ENCODE peak calls at places on chromosomes 13 and 19, in ten cellular contexts. One of them, this sample, is unnamed.

GRCh38 chr13:110338441-110339101 is 31.5 kb downstream of the COL4A2 start:
- DNase-seq in kidney epithelial cell: no peak
- DNase-seq in fibroblast of the aortic adventitia: peak
- DNase-seq in tibial artery: peak
- DNase-seq in stomach: no peak
- DNase-seq in AG04450: no peak
- DNase-seq in progenitor cell of endocrine pancreas: no peak
- DNase-seq in cardiac fibroblast: peak
- DNase-seq in ascending aorta: peak
- DNase-seq in AG09319: no peak
- DNase-seq in this sample: no peak

GRCh38 chr13:110625771-110626321 is 10.5 kb downstream of the NAXD start:
- DNase-seq in progenitor cell of endocrine pancreas: no peak
- DNase-seq in AG04450: no peak
- DNase-seq in AG09319: no peak
- DNase-seq in tibial artery: no peak
- DNase-seq in stomach: peak
- DNase-seq in cardiac fibroblast: no peak
- DNase-seq in kidney epithelial cell: no peak
- DNase-seq in fibroblast of the aortic adventitia: no peak
- DNase-seq in ascending aorta: no peak
- DNase-seq in this sample: no peak

GRCh38 chr19:7787141-7787540 is 24.1 kb downstream of the CLEC4M start:
- DNase-seq in cardiac fibroblast: no peak
- DNase-seq in fibroblast of the aortic adventitia: no peak
- DNase-seq in progenitor cell of endocrine pancreas: no peak
- DNase-seq in stomach: no peak
- DNase-seq in AG04450: no peak
- DNase-seq in tibial artery: no peak
- DNase-seq in kidney epithelial cell: no peak
- DNase-seq in AG09319: no peak
- DNase-seq in ascending aorta: no peak
- DNase-seq in this sample: no peak

GRCh38 chr19:11963566-11964355 is 1.1 kb upstream of the ZNF763 start:
- DNase-seq in progenitor cell of endocrine pancreas: peak
- DNase-seq in tibial artery: peak
- DNase-seq in kidney epithelial cell: no peak
- DNase-seq in AG04450: no peak
- DNase-seq in cardiac fibroblast: peak
- DNase-seq in stomach: peak
- DNase-seq in fibroblast of the aortic adventitia: peak
- DNase-seq in AG09319: peak
- DNase-seq in ascending aorta: peak
- DNase-seq in this sample: peak

GRCh38 chr13:29749401-29750177 is 100.8 kb downstream of the UBL3 start:
- DNase-seq in AG09319: no peak
- DNase-seq in progenitor cell of endocrine pancreas: no peak
- DNase-seq in tibial artery: no peak
- DNase-seq in kidney epithelial cell: no peak
- DNase-seq in AG04450: peak
- DNase-seq in ascending aorta: no peak
- DNase-seq in fibroblast of the aortic adventitia: peak
- DNase-seq in cardiac fibroblast: peak
- DNase-seq in stomach: no peak
- DNase-seq in this sample: no peak

GRCh38 chr13:23567792-23568480 is 2.3 kb upstream of the TNFRSF19 start:
- DNase-seq in cardiac fibroblast: no peak
- DNase-seq in AG04450: no peak
- DNase-seq in tibial artery: no peak
- DNase-seq in stomach: no peak
- DNase-seq in AG09319: no peak
- DNase-seq in progenitor cell of endocrine pancreas: no peak
- DNase-seq in kidney epithelial cell: no peak
- DNase-seq in ascending aorta: no peak
- DNase-seq in fibroblast of the aortic adventitia: no peak
- DNase-seq in this sample: peak

GRCh38 chr13:89061821-89062220 is 1390.7 kb downstream of the SLITRK5 start:
- DNase-seq in cardiac fibroblast: no peak
- DNase-seq in AG04450: no peak
- DNase-seq in tibial artery: no peak
- DNase-seq in kidney epithelial cell: no peak
- DNase-seq in AG09319: no peak
- DNase-seq in stomach: no peak
- DNase-seq in ascending aorta: no peak
- DNase-seq in fibroblast of the aortic adventitia: no peak
- DNase-seq in progenitor cell of endocrine pancreas: no peak
- DNase-seq in this sample: no peak

GRCh38 chr19:29844891-29845575 is 33.2 kb downstream of the CCNE1 start:
- DNase-seq in tibial artery: peak
- DNase-seq in progenitor cell of endocrine pancreas: peak
- DNase-seq in AG09319: peak
- DNase-seq in cardiac fibroblast: peak
- DNase-seq in ascending aorta: peak
- DNase-seq in fibroblast of the aortic adventitia: peak
- DNase-seq in kidney epithelial cell: peak
- DNase-seq in AG04450: peak
- DNase-seq in stomach: peak
- DNase-seq in this sample: peak

GRCh38 chr13:110879482-110879881 is 35.4 kb downstream of the ANKRD10 start:
- DNase-seq in AG09319: no peak
- DNase-seq in fibroblast of the aortic adventitia: no peak
- DNase-seq in progenitor cell of endocrine pancreas: no peak
- DNase-seq in ascending aorta: no peak
- DNase-seq in AG04450: no peak
- DNase-seq in cardiac fibroblast: no peak
- DNase-seq in tibial artery: no peak
- DNase-seq in stomach: no peak
- DNase-seq in kidney epithelial cell: no peak
- DNase-seq in this sample: no peak

GRCh38 chr13:49551245-49551644 is 34.1 kb downstream of the RCBTB1 start:
- DNase-seq in stomach: no peak
- DNase-seq in AG04450: no peak
- DNase-seq in progenitor cell of endocrine pancreas: no peak
- DNase-seq in ascending aorta: no peak
- DNase-seq in fibroblast of the aortic adventitia: no peak
- DNase-seq in tibial artery: no peak
- DNase-seq in cardiac fibroblast: no peak
- DNase-seq in AG09319: no peak
- DNase-seq in kidney epithelial cell: no peak
- DNase-seq in this sample: no peak

GRCh38 chr19:57559008-57559403 is 657 bp downstream of the ZNF550 start:
- DNase-seq in ascending aorta: no peak
- DNase-seq in kidney epithelial cell: no peak
- DNase-seq in tibial artery: no peak
- DNase-seq in fibroblast of the aortic adventitia: peak
- DNase-seq in AG04450: no peak
- DNase-seq in progenitor cell of endocrine pancreas: no peak
- DNase-seq in AG09319: no peak
- DNase-seq in stomach: no peak
- DNase-seq in cardiac fibroblast: peak
- DNase-seq in this sample: peak

GRCh38 chr19:44871809-44872208 is 19.2 kb upstream of the TOMM40 start:
- DNase-seq in kidney epithelial cell: no peak
- DNase-seq in fibroblast of the aortic adventitia: no peak
- DNase-seq in cardiac fibroblast: no peak
- DNase-seq in AG04450: no peak
- DNase-seq in stomach: no peak
- DNase-seq in AG09319: no peak
- DNase-seq in ascending aorta: no peak
- DNase-seq in tibial artery: no peak
- DNase-seq in progenitor cell of endocrine pancreas: no peak
- DNase-seq in this sample: no peak

GRCh38 chr19:41537789-41538188 is 38.2 kb upstream of the CEACAM21 start:
- DNase-seq in fibroblast of the aortic adventitia: peak
- DNase-seq in stomach: no peak
- DNase-seq in AG04450: no peak
- DNase-seq in AG09319: no peak
- DNase-seq in ascending aorta: no peak
- DNase-seq in tibial artery: no peak
- DNase-seq in kidney epithelial cell: no peak
- DNase-seq in cardiac fibroblast: peak
- DNase-seq in progenitor cell of endocrine pancreas: no peak
- DNase-seq in this sample: no peak

GRCh38 chr19:35740423-35741215 is 1.6 kb downstream of the IGFLR1 start:
- DNase-seq in AG04450: peak
- DNase-seq in tibial artery: peak
- DNase-seq in AG09319: peak
- DNase-seq in progenitor cell of endocrine pancreas: peak
- DNase-seq in cardiac fibroblast: peak
- DNase-seq in ascending aorta: peak
- DNase-seq in fibroblast of the aortic adventitia: peak
- DNase-seq in kidney epithelial cell: peak
- DNase-seq in stomach: peak
- DNase-seq in this sample: peak
- TF ChIP-seq CTCF in AG04450: peak
- TF ChIP-seq CTCF in tibial artery: no peak
- TF ChIP-seq CTCF in AG09319: no peak
- TF ChIP-seq CTCF in progenitor cell of endocrine pancreas: peak
- TF ChIP-seq CTCF in cardiac fibroblast: peak
- TF ChIP-seq CTCF in ascending aorta: peak
- TF ChIP-seq CTCF in fibroblast of the aortic adventitia: peak
- TF ChIP-seq CTCF in kidney epithelial cell: no peak
- TF ChIP-seq CTCF in stomach: no peak
- TF ChIP-seq CTCF in this sample: no peak

DNA sequence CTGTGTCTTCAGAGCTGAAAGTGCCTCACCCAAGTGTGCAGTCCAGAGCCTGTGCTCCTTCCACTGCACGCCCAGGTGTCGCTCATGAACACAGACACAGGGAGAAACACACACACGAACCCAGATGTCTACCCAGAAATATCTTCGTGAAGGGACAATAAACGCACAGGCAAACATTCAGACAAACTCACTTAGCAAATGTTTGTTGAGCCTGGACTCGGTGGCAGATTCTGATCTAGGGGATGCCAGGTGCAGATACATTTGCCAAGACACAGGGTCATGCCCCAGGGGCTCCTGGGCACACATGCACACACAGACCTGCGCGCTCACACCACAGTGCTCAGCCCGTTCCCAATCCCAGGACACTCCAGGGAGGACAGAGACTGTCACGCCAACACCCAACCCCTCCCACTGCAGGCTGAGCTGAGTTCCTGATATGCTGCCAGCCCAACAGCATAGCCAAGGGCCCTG is 31.9 kb downstream of the SCGB2B2 start:
- DNase-seq in progenitor cell of endocrine pancreas: no peak
- DNase-seq in AG04450: no peak
- DNase-seq in tibial artery: no peak
- DNase-seq in kidney epithelial cell: no peak
- DNase-seq in fibroblast of the aortic adventitia: no peak
- DNase-seq in stomach: no peak
- DNase-seq in ascending aorta: no peak
- DNase-seq in cardiac fibroblast: no peak
- DNase-seq in AG09319: no peak
- DNase-seq in this sample: no peak
- TF ChIP-seq CTCF in progenitor cell of endocrine pancreas: no peak
- TF ChIP-seq CTCF in AG04450: no peak
- TF ChIP-seq CTCF in tibial artery: no peak
- TF ChIP-seq CTCF in kidney epithelial cell: no peak
- TF ChIP-seq CTCF in fibroblast of the aortic adventitia: no peak
- TF ChIP-seq CTCF in stomach: no peak
- TF ChIP-seq CTCF in ascending aorta: no peak
- TF ChIP-seq CTCF in cardiac fibroblast: no peak
- TF ChIP-seq CTCF in AG09319: no peak
- TF ChIP-seq CTCF in this sample: no peak

GRCh38 chr13:99378985-99379734 is 72.0 kb upstream of the GPR183 start:
- DNase-seq in ascending aorta: no peak
- DNase-seq in fibroblast of the aortic adventitia: no peak
- DNase-seq in AG09319: no peak
- DNase-seq in progenitor cell of endocrine pancreas: no peak
- DNase-seq in tibial artery: no peak
- DNase-seq in AG04450: no peak
- DNase-seq in kidney epithelial cell: no peak
- DNase-seq in cardiac fibroblast: no peak
- DNase-seq in stomach: no peak
- DNase-seq in this sample: no peak
- TF ChIP-seq CTCF in ascending aorta: no peak
- TF ChIP-seq CTCF in fibroblast of the aortic adventitia: no peak
- TF ChIP-seq CTCF in AG09319: no peak
- TF ChIP-seq CTCF in progenitor cell of endocrine pancreas: no peak
- TF ChIP-seq CTCF in tibial artery: no peak
- TF ChIP-seq CTCF in AG04450: no peak
- TF ChIP-seq CTCF in kidney epithelial cell: no peak
- TF ChIP-seq CTCF in cardiac fibroblast: no peak
- TF ChIP-seq CTCF in stomach: no peak
- TF ChIP-seq CTCF in this sample: no peak

DNA sequence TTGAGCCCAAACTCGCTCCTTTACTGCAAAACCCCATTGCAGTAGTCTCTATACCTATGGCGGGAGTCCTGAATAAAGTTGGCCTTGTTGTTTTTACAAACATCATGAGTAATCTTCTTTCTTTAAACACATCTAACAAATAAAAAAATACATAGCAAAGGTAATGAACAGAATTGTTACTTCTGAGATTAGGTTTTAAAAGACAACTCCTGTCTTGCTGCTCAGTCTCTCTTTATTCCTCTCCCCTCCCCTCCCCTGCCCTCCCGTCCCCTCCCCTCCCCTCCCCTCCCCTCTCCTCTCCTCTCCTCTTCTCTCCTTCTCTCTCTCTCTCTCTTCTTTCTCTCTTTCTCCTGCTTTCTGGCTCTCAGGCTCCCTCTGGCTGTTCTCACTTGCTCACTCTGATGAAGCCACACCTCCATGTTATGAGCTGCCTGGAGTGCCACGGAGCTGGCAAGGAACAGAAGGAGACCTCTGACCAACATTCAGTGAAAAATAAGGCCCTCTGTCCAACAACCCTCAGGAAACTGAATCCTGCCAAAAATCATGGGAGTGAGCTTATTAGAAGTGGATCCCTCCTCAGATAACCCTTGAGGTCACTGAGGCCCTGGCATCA is 300.7 kb upstream of the MIR17HG start:
- DNase-seq in AG09319: no peak
- DNase-seq in tibial artery: no peak
- DNase-seq in fibroblast of the aortic adventitia: no peak
- DNase-seq in stomach: no peak
- DNase-seq in progenitor cell of endocrine pancreas: no peak
- DNase-seq in cardiac fibroblast: no peak
- DNase-seq in ascending aorta: no peak
- DNase-seq in kidney epithelial cell: no peak
- DNase-seq in AG04450: no peak
- DNase-seq in this sample: no peak
- TF ChIP-seq CTCF in AG09319: no peak
- TF ChIP-seq CTCF in tibial artery: no peak
- TF ChIP-seq CTCF in fibroblast of the aortic adventitia: no peak
- TF ChIP-seq CTCF in stomach: no peak
- TF ChIP-seq CTCF in progenitor cell of endocrine pancreas: no peak
- TF ChIP-seq CTCF in cardiac fibroblast: no peak
- TF ChIP-seq CTCF in ascending aorta: no peak
- TF ChIP-seq CTCF in kidney epithelial cell: peak
- TF ChIP-seq CTCF in AG04450: no peak
- TF ChIP-seq CTCF in this sample: no peak

This sample was measured in Calu3.